ENCODE peak calls at places on chromosome 13, in nine cellular contexts. Y, X, M, R, H, E, K, W and A are unnamed samples.

GRCh38 chr13:42035905-42036521 is 12.4 kb upstream of the DGKH start:
- DNase-seq in Y (no peak), X (no peak), M (no peak), R (no peak), H (no peak), E (no peak), K (no peak), W (no peak), A (no peak)

GRCh38 chr13:66036024-66036614 is 1194.0 kb downstream of the PCDH9 start:
- DNase-seq in Y (peak), X (no peak), M (no peak), R (no peak), H (peak), E (peak), K (no peak), W (peak), A (no peak)

GRCh38 chr13:80562423-80562822 is 221.5 kb upstream of the SPRY2 start:
- DNase-seq in Y (no peak), X (no peak), M (no peak), R (no peak), H (no peak), E (no peak), K (no peak), W (no peak), A (no peak)

GRCh38 chr13:62387642-62388041 is 972.0 kb upstream of the PCDH20 start:
- DNase-seq in Y (peak), X (no peak), M (peak), R (no peak), H (no peak), E (peak), K (no peak), W (no peak), A (no peak)

GRCh38 chr13:98507060-98507797 is 69.7 kb downstream of the STK24 start:
- DNase-seq in Y (peak), X (peak), M (peak), R (no peak), H (peak), E (no peak), K (peak), W (peak), A (peak)

GRCh38 chr13:89910166-89910565 is 1437.3 kb upstream of the MIR17HG start:
- DNase-seq in Y (no peak), X (no peak), M (no peak), R (no peak), H (no peak), E (no peak), K (no peak), W (no peak), A (no peak)

GRCh38 chr13:41925014-41925413 is 35.9 kb downstream of the VWA8 start:
- DNase-seq in Y (no peak), X (no peak), M (no peak), R (no peak), H (no peak), E (no peak), K (no peak), W (no peak), A (no peak)

GRCh38 chr13:100542546-100543156 is 45.9 kb downstream of the GGACT start:
- DNase-seq in Y (peak), X (no peak), M (peak), R (peak), H (peak), E (peak), K (no peak), W (peak), A (peak)

GRCh38 chr13:33454844-33455256 is 169.3 kb upstream of the STARD13 start:
- DNase-seq in Y (no peak), X (no peak), M (peak), R (no peak), H (peak), E (peak), K (no peak), W (no peak), A (no peak)

GRCh38 chr13:38045278-38046048 is 175.9 kb upstream of the TRPC4 start:
- DNase-seq in Y (peak), X (no peak), M (peak), R (peak), H (peak), E (peak), K (no peak), W (no peak), A (peak)
- TF ChIP-seq CTCF in Y (peak), X (no peak), M (peak), R (peak), H (peak), E (peak), K (no peak), W (peak), A (peak)

GRCh38 chr13:20258208-20258962 is 26.3 kb upstream of the GJB6 start:
- DNase-seq in Y (no peak), X (no peak), M (no peak), R (no peak), H (no peak), E (no peak), K (no peak), W (no peak), A (peak)
- H3K4me3 ChIP-seq in Y (no peak), X (no peak), M (no peak), R (no peak), H (no peak), E (no peak), K (no peak), W (no peak), A (no peak)

DNA sequence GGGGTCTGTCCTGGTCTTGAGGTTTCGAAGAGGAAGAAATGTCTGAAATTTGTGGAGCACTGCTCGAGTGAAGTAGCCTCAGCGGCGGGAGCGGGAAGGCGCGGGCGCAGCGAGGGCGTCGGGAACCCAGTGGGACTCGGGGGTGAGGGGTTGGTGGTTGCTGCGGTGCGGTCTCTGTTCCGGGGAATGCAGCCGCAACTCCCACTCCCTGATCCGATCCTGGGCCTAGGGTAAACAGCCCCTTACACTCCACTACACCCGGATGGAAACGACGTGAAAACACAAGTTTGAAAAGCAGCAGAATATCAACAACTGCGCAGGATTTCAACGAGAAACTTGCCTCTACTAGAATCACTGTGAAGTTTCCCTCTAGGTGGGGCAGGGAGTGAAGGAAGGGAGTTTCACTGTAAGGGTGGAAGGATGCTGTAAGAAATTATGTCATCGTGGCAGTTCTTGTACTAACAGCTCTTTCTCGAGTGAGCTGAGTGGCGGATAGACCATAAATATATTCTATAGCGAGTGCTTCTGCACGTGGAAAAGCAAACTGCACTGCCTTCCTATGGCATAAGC is 2.0 kb upstream of the KLF12 start:
- DNase-seq in Y (peak), X (peak), M (peak), R (peak), H (peak), E (peak), K (peak), W (no peak), A (peak)
- TF ChIP-seq CTCF in Y (no peak), X (no peak), M (peak), R (peak), H (peak), E (no peak), K (no peak), W (no peak), A (no peak)

GRCh38 chr13:24116103-24116502 is 44.4 kb upstream of the SPATA13 start:
- DNase-seq in Y (no peak), X (no peak), M (no peak), R (no peak), H (no peak), E (no peak), K (no peak), W (no peak), A (no peak)

GRCh38 chr13:24115671-24116070 is 44.8 kb upstream of the SPATA13 start:
- DNase-seq in Y (no peak), X (no peak), M (no peak), R (no peak), H (no peak), E (no peak), K (no peak), W (no peak), A (no peak)

GRCh38 chr13:24118576-24118975 is 41.9 kb upstream of the SPATA13 start:
- DNase-seq in Y (no peak), X (no peak), M (no peak), R (no peak), H (no peak), E (no peak), K (no peak), W (no peak), A (no peak)

GRCh38 chr13:24123761-24124160 is 36.8 kb upstream of the SPATA13 start:
- DNase-seq in Y (no peak), X (no peak), M (no peak), R (no peak), H (no peak), E (no peak), K (no peak), W (no peak), A (no peak)

GRCh38 chr13:24119593-24120508 is 40.7 kb upstream of the SPATA13 start:
- DNase-seq in Y (peak), X (no peak), M (no peak), R (no peak), H (peak), E (peak), K (no peak), W (no peak), A (peak)
- H3K4me3 ChIP-seq in Y (no peak), X (no peak), M (no peak), R (no peak), H (no peak), E (no peak), K (no peak), W (no peak), A (no peak)

GRCh38 chr13:26629260-26629659 is 71.8 kb downstream of the WASF3 start:
- DNase-seq in Y (no peak), X (no peak), M (no peak), R (peak), H (no peak), E (no peak), K (no peak), W (no peak), A (no peak)

GRCh38 chr13:26623125-26623524 is 65.6 kb downstream of the WASF3 start:
- DNase-seq in Y (no peak), X (no peak), M (no peak), R (no peak), H (no peak), E (no peak), K (no peak), W (no peak), A (no peak)

GRCh38 chr13:26624572-26624971 is 67.1 kb downstream of the WASF3 start:
- DNase-seq in Y (no peak), X (no peak), M (no peak), R (no peak), H (no peak), E (no peak), K (no peak), W (no peak), A (no peak)

DNA sequence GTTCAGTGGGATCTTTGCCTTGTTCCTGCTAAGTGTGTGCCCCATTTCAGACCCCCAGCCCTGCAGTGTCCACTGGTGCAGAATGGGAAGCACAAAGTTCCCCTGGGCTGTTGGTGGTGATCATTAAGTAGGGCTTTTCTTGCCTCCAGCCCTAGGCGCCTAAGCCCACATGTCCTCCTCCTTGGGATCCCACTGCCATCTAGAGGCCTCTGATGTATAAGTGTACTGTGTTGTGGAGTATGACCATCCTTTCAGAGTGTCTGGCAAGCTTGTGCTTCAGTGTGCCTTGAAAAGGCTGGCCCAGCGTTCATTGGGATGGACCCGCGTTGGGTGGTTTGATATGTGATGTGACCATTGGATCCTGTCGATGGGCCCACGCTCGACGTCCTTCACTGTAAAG is 71.2 kb downstream of the WASF3 start:
- DNase-seq in Y (peak), X (no peak), M (peak), R (peak), H (peak), E (peak), K (no peak), W (no peak), A (peak)
- TF ChIP-seq CTCF in Y (peak), X (no peak), M (peak), R (no peak), H (peak), E (peak), K (no peak), W (no peak), A (peak)

DNA sequence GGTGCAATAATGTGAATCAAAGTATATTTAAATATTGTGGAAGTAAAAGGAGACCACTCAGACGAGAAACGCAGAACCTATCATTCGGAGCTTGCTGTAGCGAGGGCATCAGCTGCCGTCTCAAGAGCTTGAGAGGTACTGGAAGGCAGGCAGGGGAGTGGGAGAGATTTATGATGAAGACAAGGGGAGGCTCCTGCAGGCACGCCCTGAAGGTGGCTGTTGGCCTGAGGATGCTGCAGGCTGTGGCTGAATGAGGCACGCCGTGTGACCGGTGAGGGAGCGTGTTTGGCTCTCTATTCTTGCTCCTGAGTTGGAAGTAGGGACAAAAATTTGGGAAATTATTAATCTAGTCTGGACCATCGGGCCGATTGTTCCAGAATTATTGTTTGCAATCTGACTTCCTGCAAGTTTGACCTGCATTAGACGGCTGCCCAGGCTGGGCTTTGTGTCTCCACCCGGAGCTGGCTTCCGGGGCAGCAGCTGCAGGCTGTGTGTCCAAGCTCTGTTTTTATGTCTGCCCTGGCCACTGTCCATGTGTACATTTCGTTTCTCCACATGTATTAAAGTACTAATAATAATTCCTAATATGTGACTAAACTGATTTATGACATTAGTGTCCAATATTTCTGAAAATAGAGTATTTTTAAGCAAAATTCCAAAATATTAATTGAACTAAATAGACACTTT is 91.1 kb upstream of the ANKRD10 start:
- DNase-seq in Y (peak), X (peak), M (peak), R (no peak), H (peak), E (peak), K (peak), W (no peak), A (peak)
- H3K4me3 ChIP-seq in Y (no peak), X (peak), M (no peak), R (no peak), H (peak), E (no peak), K (no peak), W (no peak), A (no peak)

GRCh38 chr13:20136781-20137703 is 23.8 kb downstream of the GJA3 start:
- DNase-seq in Y (no peak), X (no peak), M (peak), R (no peak), H (no peak), E (no peak), K (peak), W (no peak), A (no peak)
- TF ChIP-seq CTCF in Y (peak), X (no peak), M (peak), R (no peak), H (peak), E (peak), K (no peak), W (peak), A (peak)

DNA sequence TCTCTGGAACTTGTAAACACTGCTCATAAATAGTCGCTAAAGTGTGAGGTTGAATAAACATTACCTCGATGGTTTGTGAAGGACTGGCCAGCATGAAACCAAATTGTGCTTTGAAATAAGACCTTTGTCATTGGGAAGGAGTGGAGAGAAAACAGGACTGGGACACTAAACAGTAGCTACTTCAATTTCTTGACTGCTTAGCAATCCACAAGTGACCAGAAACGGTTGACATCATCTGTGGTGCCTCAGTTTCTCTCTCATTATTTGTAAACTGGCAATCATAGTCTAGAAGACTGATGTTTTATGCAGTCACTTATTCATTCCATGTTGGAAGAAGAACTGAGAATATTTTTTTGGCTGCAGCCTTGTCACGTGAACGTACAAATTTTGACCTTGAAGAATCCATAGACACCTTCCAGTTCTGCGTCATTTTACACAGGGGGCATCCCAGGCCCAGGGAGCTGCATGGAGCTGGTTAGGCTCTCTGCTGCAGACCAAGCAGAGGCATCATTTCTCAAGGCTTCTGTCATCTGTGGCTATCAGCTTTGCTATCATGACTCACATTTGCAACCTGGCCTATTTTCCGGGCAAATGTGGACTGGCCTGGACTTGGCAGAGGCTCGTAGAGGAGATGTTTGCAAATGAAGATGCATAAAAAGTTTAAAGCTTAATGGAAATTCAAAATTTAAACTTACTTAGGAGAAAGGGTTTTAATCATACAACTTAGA is 391.8 kb downstream of the FGF9 start:
- DNase-seq in Y (no peak), X (no peak), M (peak), R (no peak), H (peak), E (peak), K (no peak), W (no peak), A (no peak)
- H3K4me3 ChIP-seq in Y (no peak), X (no peak), M (no peak), R (no peak), H (no peak), E (no peak), K (no peak), W (no peak), A (no peak)

GRCh38 chr13:20721454-20722357 is 18.2 kb downstream of the IL17D start:
- DNase-seq in Y (peak), X (peak), M (peak), R (no peak), H (peak), E (peak), K (peak), W (peak), A (peak)
- TF ChIP-seq CTCF in Y (no peak), X (no peak), M (no peak), R (no peak), H (peak), E (peak), K (no peak), W (peak), A (no peak)